ENCODE peak calls at places on chromosomes 11 and 22, in four cellular contexts. D, S, G and N are unnamed samples.

GRCh38 chr11:17739945-17740338 is 5.4 kb downstream of the KCNC1 start:
- DNase-seq in D (no peak), S (no peak), G (no peak), N (no peak)

GRCh38 chr11:122159173-122159701 is 43.2 kb upstream of the BLID start:
- DNase-seq in D (no peak), S (no peak), G (no peak), N (no peak)

GRCh38 chr11:45336136-45336535 is 50.0 kb upstream of the SYT13 start:
- DNase-seq in D (no peak), S (no peak), G (no peak), N (no peak)

GRCh38 chr11:11972148-11972547 is 36.3 kb downstream of the DKK3 start:
- DNase-seq in D (no peak), S (no peak), G (no peak), N (no peak)

GRCh38 chr11:73439002-73439843 is 63.0 kb downstream of the RELT start:
- DNase-seq in D (no peak), S (no peak), G (no peak), N (no peak)

GRCh38 chr22:46355369-46355995 is 20.0 kb downstream of the TRMU start:
- DNase-seq in D (peak; percentile 68), S (peak; percentile 66), G (peak; percentile 76), N (no peak)

GRCh38 chr11:116072133-116072532 is 567.9 kb upstream of the CADM1 start:
- DNase-seq in D (no peak), S (no peak), G (no peak), N (no peak)

GRCh38 chr11:122045181-122045586 is 70.8 kb downstream of the BLID start:
- DNase-seq in D (no peak), S (no peak), G (no peak), N (no peak)

GRCh38 chr22:46587492-46588278 is 32.5 kb upstream of the GRAMD4 start:
- DNase-seq in D (no peak), S (peak; percentile 18), G (peak; percentile 82), N (no peak)

GRCh38 chr22:29463487-29464088 is 16.4 kb upstream of the NEFH start:
- DNase-seq in D (no peak), S (no peak), G (no peak), N (no peak)

GRCh38 chr11:68392822-68393221 is 67.7 kb upstream of the PPP6R3 start:
- DNase-seq in D (no peak), S (no peak), G (no peak), N (no peak)
- TF ChIP-seq CTCF in D (no peak), S (no peak), G (no peak), N (no peak)

DNA sequence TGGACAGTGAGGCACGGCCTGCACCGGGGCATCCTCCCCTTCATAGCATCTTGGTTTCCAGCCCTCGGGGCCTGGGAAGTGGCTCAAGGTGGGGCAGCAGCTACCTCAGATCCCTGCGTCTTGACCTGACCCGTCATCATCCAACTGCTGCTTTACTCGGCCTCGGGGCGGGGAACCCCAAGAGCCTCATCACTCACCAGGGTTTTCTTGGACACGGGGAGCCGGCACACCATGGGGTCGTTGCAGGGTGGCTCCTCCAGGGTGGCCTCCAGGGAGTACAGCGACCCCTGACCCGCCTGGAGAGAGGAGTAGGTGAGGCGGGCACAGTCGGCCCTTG is 651 bp downstream of the CTSF start:
- DNase-seq in D (no peak), S (no peak), G (no peak), N (no peak)
- H3K4me3 ChIP-seq in D (peak overlapping the region; percentile 74), S (no peak overlapping the region), G (peak overlapping the region; percentile 73), N (no peak overlapping the region)

GRCh38 chr11:97269527-97269926 is 879.7 kb downstream of the JRKL start:
- DNase-seq in D (no peak), S (no peak), G (no peak), N (no peak)
- TF ChIP-seq CTCF in D (no peak), S (no peak), G (no peak), N (peak; percentile 37)

DNA sequence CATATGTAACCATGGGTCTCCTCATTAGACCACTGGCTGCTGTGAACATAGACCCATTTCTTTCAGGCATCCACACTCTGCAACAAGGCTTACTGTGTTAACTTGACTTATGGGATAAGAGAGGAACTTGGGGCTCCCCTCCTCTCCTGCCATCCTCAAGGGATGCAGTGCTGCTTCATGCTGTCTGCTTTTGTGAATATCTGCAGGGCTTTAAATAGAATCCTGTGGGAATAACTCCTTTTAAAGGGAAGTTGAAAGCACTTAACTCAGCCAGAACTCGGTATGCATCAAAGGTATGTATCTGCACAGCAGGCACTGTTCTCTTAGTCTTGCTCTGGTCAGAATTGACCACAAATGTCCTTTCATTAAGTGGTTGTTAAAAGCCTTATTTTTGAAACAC is 222.5 kb upstream of the KIRREL3 start:
- DNase-seq in D (no peak), S (no peak), G (no peak), N (no peak)
- H3K4me3 ChIP-seq in D (no peak overlapping the region), S (no peak overlapping the region), G (no peak overlapping the region), N (no peak overlapping the region)

GRCh38 chr22:49907807-49908206 is 10.4 kb downstream of the ALG12 start:
- DNase-seq in D (no peak), S (no peak), G (no peak), N (no peak)
- TF ChIP-seq CTCF in D (no peak), S (no peak), G (no peak), N (no peak)

GRCh38 chr22:31125521-31126117 is 2.9 kb downstream of the INPP5J start:
- DNase-seq in D (no peak), S (no peak), G (no peak), N (no peak)

GRCh38 chr22:31124811-31125465 is 2.2 kb downstream of the INPP5J start:
- DNase-seq in D (no peak), S (no peak), G (no peak), N (no peak)

GRCh38 chr22:31122532-31123291 is at the start of gene INPP5J:
- DNase-seq in D (no peak), S (peak; percentile 72), G (peak; percentile 84), N (no peak)

GRCh38 chr22:31123292-31123602 is 481 bp downstream of the INPP5J start:
- DNase-seq in D (no peak), S (no peak), G (no peak), N (no peak)

GRCh38 chr22:31124290-31124689 is 1.5 kb downstream of the INPP5J start:
- DNase-seq in D (no peak), S (no peak), G (no peak), N (no peak)
- H3K4me3 ChIP-seq in D (no peak overlapping the region), S (no peak overlapping the region), G (no peak overlapping the region), N (no peak overlapping the region)

DNA sequence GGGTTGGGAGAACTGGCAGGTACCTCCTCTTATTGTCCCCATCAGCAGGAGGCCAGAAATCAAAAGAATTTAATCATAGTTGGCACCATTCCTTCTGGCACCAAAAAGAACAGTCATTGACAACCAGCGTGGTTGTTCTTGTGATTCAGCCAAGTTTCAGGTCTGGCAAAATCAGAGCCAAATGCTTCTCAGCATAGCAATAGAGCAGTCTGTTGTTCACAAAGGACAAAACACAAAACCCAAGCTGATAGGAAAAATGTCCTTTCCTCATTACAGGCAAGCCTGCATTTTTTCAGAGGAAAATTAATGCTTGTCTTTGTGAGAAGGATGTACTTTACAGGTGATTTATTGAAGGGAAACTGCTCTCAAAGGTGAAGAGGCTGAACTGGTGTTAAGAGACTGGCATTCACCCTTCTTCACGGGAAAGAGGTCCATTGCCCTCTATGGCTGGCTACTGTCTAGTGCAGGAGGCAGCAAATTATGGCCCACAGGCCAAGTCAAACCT is 241.8 kb upstream of the ARHGAP42 start:
- DNase-seq in D (no peak), S (no peak), G (no peak), N (no peak)
- TF ChIP-seq CTCF in D (no peak), S (no peak), G (no peak), N (no peak)

DNA sequence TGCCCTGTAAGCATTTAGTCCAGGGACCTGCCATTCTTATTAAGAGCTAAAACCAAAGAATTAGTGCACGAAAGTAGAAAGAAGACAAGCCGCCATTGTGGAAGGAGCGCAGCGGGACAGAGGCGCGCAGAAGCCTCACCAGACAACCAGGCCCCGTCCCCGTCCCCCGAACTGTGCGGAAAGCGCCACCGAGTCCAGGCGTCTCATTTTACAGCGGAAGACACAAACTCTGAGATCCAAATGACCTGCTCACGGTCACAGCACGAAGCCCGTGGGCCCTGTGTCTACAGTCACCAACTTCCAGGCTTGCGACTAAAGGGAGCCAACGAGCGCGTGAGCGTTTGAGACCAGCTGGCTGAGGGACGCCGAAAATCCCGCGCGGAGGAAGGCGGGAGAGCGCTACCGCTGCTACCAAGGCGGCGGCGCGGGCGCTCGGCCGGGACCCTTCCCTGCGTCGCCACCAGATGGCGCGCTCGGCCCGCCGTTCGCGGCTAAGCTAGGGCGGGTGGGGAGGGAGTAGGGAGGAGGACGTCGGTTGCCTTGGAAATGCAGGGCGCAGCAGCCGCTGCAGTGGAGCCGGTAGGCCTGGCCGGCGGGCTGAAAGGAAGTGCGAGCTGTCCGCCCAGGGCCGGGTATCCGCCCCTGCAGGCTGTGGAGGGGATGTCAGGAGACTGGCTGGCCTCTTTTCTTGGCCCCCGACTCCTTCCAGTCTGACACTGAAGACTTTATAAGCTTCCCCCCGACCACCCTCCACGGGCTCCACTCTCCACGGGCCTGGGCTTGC is 434 bp upstream of the CCDC83 start:
- DNase-seq in D (peak; percentile 87), S (peak; percentile 87), G (peak; percentile 91), N (peak; percentile 66)
- H3K4me3 ChIP-seq in D (peak overlapping the region; percentile 64), S (peak overlapping the region; percentile 33), G (peak overlapping the region; percentile 44), N (peak overlapping the region; percentile 66)

GRCh38 chr22:48838376-48838775 is 989.3 kb downstream of the BRD1 start:
- DNase-seq in D (no peak), S (no peak), G (no peak), N (no peak)

GRCh38 chr22:48837341-48837935 is 990.2 kb downstream of the BRD1 start:
- DNase-seq in D (no peak), S (no peak), G (no peak), N (no peak)

GRCh38 chr22:48840112-48840949 is 987.3 kb downstream of the BRD1 start:
- DNase-seq in D (no peak), S (no peak), G (no peak), N (no peak)

GRCh38 chr22:48836673-48837340 is 990.9 kb downstream of the BRD1 start:
- DNase-seq in D (no peak), S (no peak), G (no peak), N (no peak)

DNA sequence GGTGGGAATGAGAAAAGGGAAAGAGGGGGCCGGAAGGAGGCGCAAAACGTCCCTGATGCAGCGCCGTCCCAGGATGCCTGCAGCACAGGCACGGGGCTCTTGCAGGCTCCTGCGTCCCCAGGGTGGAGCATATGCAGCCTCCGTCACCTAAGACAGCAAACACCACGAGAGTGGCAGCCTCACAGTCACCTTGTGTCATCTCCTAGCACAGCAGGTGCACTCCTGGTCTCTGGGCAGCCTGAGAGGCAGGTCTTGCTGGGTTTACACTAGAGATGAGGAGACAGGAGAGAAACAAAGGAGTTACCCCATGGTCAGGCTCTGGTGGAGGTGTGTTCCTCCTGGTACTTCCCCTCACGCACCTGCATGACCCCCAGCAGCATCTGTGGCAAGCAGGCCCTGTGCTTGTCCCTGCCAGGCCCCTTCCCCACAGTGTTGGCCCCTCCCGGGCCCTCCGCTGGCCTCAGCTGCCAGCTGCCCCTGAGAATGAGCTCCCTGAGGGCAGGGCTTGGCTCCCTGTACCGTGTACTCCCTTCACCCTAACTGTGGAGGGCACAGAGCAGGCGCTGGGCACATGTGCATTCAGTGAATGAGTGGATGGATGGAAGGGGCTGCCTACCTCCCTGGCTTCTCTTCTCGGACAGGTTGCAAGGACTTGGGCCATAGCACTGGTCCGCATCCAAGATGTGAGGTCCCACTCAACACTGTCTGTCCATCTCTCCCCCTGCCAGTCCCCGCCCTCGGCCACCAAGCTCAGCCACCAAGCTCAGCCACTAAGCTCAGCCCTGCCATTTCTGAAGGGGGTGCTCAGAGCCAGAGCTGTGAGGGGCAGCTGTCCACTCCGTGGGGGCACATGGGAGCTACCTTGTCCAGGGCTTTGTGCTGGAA is 988.6 kb downstream of the BRD1 start:
- DNase-seq in D (no peak), S (no peak), G (no peak), N (no peak)
- TF ChIP-seq CTCF in D (no peak), S (no peak), G (no peak), N (no peak)